ENCODE peak calls at places on chromosomes 13 and 19, in eight cellular contexts. Z is astrocyte of the hippocampus, U is AG08396, M is foreskin fibroblast, I is NCI-H2171 treated with DMSO at 0.1 percent for 48 hours, F is T-helper 17 cell, A is glomerular endothelial cell, Y is endothelial cell of umbilical vein. H is an unnamed sample.

GRCh38 chr13:36858285-36858684 is 39.3 kb downstream of the RFXAP start:
- DNase-seq in Z (peak; percentile 71), U (peak; percentile 34), M (peak; percentile 63), I (peak; percentile 55), F (no peak), A (peak; percentile 48), Y (peak; percentile 68), H (no peak)

GRCh38 chr13:48500652-48501197 is 32.2 kb downstream of the RCBTB2 start:
- DNase-seq in Z (peak; percentile 59), U (peak; percentile 67), M (peak; percentile 88), I (no peak), F (no peak), A (no peak), Y (no peak), H (no peak)

GRCh38 chr19:17473041-17473440 is 2.7 kb downstream of the SLC27A1 start:
- DNase-seq in Z (peak; percentile 68), U (no peak), M (peak; percentile 92), I (peak; percentile 70), F (no peak), A (peak; percentile 63), Y (peak; percentile 64), H (peak; percentile 37)

GRCh38 chr19:46374526-46375475 is 27.9 kb downstream of the PPP5C start:
- DNase-seq in Z (no peak), U (no peak), M (no peak), I (no peak), F (no peak), A (no peak), Y (no peak), H (no peak)

GRCh38 chr19:4635763-4636135 is 3.6 kb upstream of the TNFAIP8L1 start:
- DNase-seq in Z (no peak), U (no peak), M (no peak), I (peak; percentile 84), F (no peak), A (no peak), Y (no peak), H (peak; percentile 91)

GRCh38 chr13:99043700-99044300 is 65.9 kb upstream of the DOCK9 start:
- DNase-seq in Z (no peak), U (no peak), M (peak; percentile 43), I (no peak), F (no peak), A (no peak), Y (no peak), H (no peak)

GRCh38 chr13:113448885-113449692 is 4.2 kb downstream of the ADPRHL1 start:
- DNase-seq in Z (no peak), U (no peak), M (no peak), I (peak; percentile 99), F (no peak), A (no peak), Y (no peak), H (peak; percentile 77)

GRCh38 chr19:41861098-41861768 is 1.2 kb downstream of the RPS19 start:
- DNase-seq in Z (no peak), U (no peak), M (peak; percentile 22), I (no peak), F (no peak), A (no peak), Y (no peak), H (no peak)

GRCh38 chr13:45833663-45834062 is 17.9 kb downstream of the SIAH3 start:
- DNase-seq in Z (peak; percentile 89), U (peak; percentile 22), M (peak; percentile 76), I (no peak), F (no peak), A (no peak), Y (peak; percentile 45), H (no peak)

GRCh38 chr13:108448891-108449290 is 179.4 kb downstream of the TNFSF13B start:
- DNase-seq in Z (no peak), U (no peak), M (no peak), I (no peak), F (no peak), A (no peak), Y (no peak), H (no peak)

GRCh38 chr13:27327633-27328032 is 57.0 kb downstream of the RASL11A start:
- DNase-seq in Z (no peak), U (no peak), M (no peak), I (no peak), F (no peak), A (no peak), Y (no peak), H (no peak)

GRCh38 chr13:51638497-51638871 is 54.2 kb downstream of the WDFY2 start:
- DNase-seq in Z (peak; percentile 56), U (no peak), M (no peak), I (no peak), F (no peak), A (no peak), Y (no peak), H (no peak)

H was measured in NCI-H524 treated with DMSO at 0.1 percent for 48 hours.